ENCODE peak calls at places on chromosomes 7 and 10, in four cellular contexts. Z is NCI-H2171, M is T-helper 9 cell, X is ovary. G is an unnamed sample.

GRCh38 chr7:131370523-131370968 is 42.9 kb downstream of the MKLN1 start:
- DNase-seq in Z (no peak), X (no peak), M (no peak), G (no peak)

GRCh38 chr10:88114368-88114767 is 250.9 kb downstream of the PTEN start:
- DNase-seq in M (no peak), X (no peak), Z (no peak), G (peak; percentile 76)

GRCh38 chr10:114650266-114650665 is 7.8 kb downstream of the ABLIM1 start:
- DNase-seq in Z (no peak), M (no peak), X (no peak), G (no peak)

GRCh38 chr10:102752934-102753664 is 9.4 kb downstream of the WBP1L start:
- DNase-seq in Z (no peak), X (peak; percentile 27), M (no peak), G (peak; percentile 58)

GRCh38 chr7:149860821-149861727 is 12.7 kb upstream of the ATP6V0E2 start:
- DNase-seq in M (no peak), Z (no peak), X (no peak), G (no peak)

GRCh38 chr7:24038993-24039392 is 245.0 kb upstream of the NPY start:
- DNase-seq in Z (peak; percentile 32), X (no peak), M (no peak), G (no peak)

GRCh38 chr10:113959383-113959760 is 84.3 kb upstream of the ADRB1 start:
- DNase-seq in X (no peak), M (no peak), Z (no peak), G (no peak)

GRCh38 chr7:116511552-116512523 is 12.3 kb downstream of the CAV2 start:
- DNase-seq in M (peak; percentile 3), X (no peak), Z (no peak), G (no peak)

GRCh38 chr10:62978417-62978955 is 154.6 kb upstream of the NRBF2 start:
- DNase-seq in X (no peak), M (no peak), Z (no peak), G (no peak)

GRCh38 chr10:43868952-43869351 is 220.3 kb upstream of the ZNF32 start:
- DNase-seq in X (no peak), M (no peak), Z (no peak), G (no peak)

GRCh38 chr10:6840093-6840763 is 260.2 kb upstream of the PRKCQ start:
- DNase-seq in M (no peak), X (no peak), Z (no peak), G (no peak)

GRCh38 chr10:6877351-6878066 is 297.4 kb upstream of the PRKCQ start:
- DNase-seq in Z (no peak), M (no peak), X (no peak), G (no peak)

GRCh38 chr10:18860591-18861205 is 187.9 kb upstream of the MALRD1 start:
- DNase-seq in Z (no peak), X (no peak), M (no peak), G (no peak)

GRCh38 chr7:73565675-73566342 is 8.3 kb upstream of the BCL7B start:
- DNase-seq in Z (no peak), X (no peak), M (no peak), G (no peak)

GRCh38 chr7:30173058-30173897 is 38.5 kb downstream of the MTURN start:
- DNase-seq in M (no peak), Z (no peak), X (peak; percentile 35), G (peak; percentile 94)

GRCh38 chr10:17003666-17004065 is 125.9 kb downstream of the CUBN start:
- DNase-seq in M (no peak), X (no peak), Z (no peak), G (no peak)